ENCODE peak calls at places on chromosomes 16 and 17, in four cellular contexts. J is uterus, L is transverse colon, Q is BJ. P is an unnamed sample.
A peak's percentile ranks its signal among the peaks of the same experiment; 100 is the strongest.

GRCh38 chr16:67181346-67181745 is 2.4 kb downstream of the MATCAP1 start:
- DNase-seq in J (peak; percentile 76), L (peak; percentile 41), Q (no peak), P (peak; percentile 86)

GRCh38 chr16:69095179-69095578 is 10.3 kb upstream of the HAS3 start:
- DNase-seq in J (no peak), L (no peak), Q (no peak), P (no peak)

GRCh38 chr17:52395308-52395707 is 236.8 kb upstream of the CA10 start:
- DNase-seq in J (no peak), L (no peak), Q (no peak), P (no peak)

GRCh38 chr17:28792877-28793666 is 49.3 kb downstream of the TRAF4 start:
- DNase-seq in J (no peak), L (no peak), Q (no peak), P (no peak)

GRCh38 chr17:53749178-53749577 is 73.5 kb upstream of the KIF2B start:
- DNase-seq in J (no peak), L (no peak), Q (no peak), P (no peak)

GRCh38 chr17:38893612-38894011 is 23.8 kb downstream of the LASP1 start:
- DNase-seq in J (no peak), L (peak; percentile 43), Q (no peak), P (no peak)

GRCh38 chr16:83994087-83994486 is 26.0 kb downstream of the NECAB2 start:
- DNase-seq in J (no peak), L (no peak), Q (peak; percentile 41), P (peak; percentile 96)

GRCh38 chr17:28549274-28550132 is 2.9 kb downstream of the UNC119 start:
- DNase-seq in J (no peak), L (no peak), Q (no peak), P (no peak)

GRCh38 chr17:42087736-42088705 is 10.3 kb downstream of the ZNF385C start:
- DNase-seq in J (no peak), L (no peak), Q (no peak), P (no peak)

GRCh38 chr17:18280766-18281165 is 20.3 kb downstream of the MIEF2 start:
- DNase-seq in J (no peak), L (no peak), Q (no peak), P (peak; percentile 30)

GRCh38 chr16:75064403-75065148 is 52.0 kb downstream of the LDHD start:
- DNase-seq in J (no peak), L (peak; percentile 69), Q (no peak), P (no peak)

GRCh38 chr17:32114536-32114935 is 27.8 kb upstream of the RHOT1 start:
- DNase-seq in J (no peak), L (no peak), Q (no peak), P (no peak)

GRCh38 chr16:73036074-73036826 is 11.7 kb downstream of the ZFHX3 start:
- DNase-seq in J (no peak), L (no peak), Q (no peak), P (no peak)

DNA sequence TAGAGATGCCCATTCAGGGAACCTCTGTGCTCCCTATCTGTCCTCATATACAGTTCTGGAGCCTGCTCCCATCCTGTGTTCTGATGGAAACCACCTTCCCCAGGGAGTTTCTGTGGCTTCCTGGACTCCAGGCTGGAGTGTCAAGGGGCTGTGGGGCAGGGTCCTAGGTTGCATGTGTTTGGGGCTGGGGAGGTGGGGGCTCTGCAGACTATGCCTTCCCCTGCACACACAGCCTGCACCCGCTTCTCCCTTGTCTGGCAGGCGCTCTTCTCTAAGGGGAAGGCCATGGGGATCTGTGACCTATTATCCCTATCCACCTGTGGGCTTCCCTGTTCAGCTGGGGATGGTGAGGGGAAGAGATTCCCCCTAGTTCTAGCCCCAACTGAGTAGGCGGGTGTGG is 14.3 kb downstream of the RARA start:
- DNase-seq in J (no peak), L (no peak), Q (no peak), P (no peak)
- H3K4me3 ChIP-seq in J (no peak overlapping the region), L (no peak overlapping the region), Q (no peak overlapping the region), P (no peak overlapping the region)

DNA sequence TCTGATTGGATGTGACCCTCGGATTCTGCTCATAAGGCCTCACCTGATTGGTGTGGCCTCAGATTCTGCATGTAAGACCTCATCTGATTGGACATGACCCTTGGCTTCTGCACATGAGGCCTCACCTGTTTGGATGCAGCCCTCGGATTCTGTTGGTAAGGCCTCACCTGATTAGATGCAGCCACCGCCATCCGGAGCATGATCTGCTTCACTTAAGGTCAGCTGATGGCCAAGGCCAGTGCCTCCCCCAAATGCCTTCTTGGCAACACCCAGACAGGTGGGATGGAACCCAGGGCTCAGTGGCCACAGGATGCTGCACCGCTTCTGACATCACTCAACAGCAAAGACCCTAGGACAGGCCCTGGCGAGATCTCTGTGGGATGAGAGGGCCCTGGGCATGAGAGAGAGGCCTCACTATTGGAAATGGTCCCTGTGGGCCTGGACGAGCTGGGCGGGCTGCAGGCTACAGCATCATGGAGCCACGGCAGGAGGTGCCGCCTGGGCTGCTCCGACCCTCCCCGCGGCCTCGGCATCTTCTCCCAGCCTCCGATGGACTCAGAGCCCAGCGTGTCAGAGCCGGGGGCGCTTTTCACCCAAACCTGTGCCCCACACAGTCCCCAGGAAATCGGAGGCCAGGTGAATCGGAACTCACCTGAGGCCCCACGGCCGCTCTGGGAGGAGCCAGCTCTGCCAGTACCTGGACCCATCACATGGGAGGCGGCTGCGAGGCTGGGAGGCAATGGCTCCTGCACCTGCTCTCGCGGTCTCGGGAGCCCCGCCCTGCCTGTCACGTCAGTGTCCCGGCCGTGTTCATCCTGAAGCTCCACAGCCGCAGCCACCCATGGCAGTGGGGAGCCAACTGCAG is 60.9 kb upstream of the ZNF469 start:
- DNase-seq in J (no peak), L (no peak), Q (no peak), P (no peak)
- TF ChIP-seq CTCF in J (no peak), L (no peak), Q (no peak), P (no peak)

GRCh38 chr17:82788206-82789001 is 36.5 kb downstream of the TBCD start:
- DNase-seq in J (no peak), L (no peak), Q (no peak), P (no peak)
- H3K4me3 ChIP-seq in J (no peak overlapping the region), L (no peak overlapping the region), Q (no peak overlapping the region), P (no peak overlapping the region)

GRCh38 chr16:71808593-71809449 is at the start of gene AP1G1:
- DNase-seq in J (peak; percentile 92), L (peak; percentile 96), Q (peak; percentile 79), P (peak; percentile 99)
- TF ChIP-seq CTCF in J (no peak), L (no peak), Q (no peak), P (no peak)

GRCh38 chr16:50549561-50549915 is 1.3 kb downstream of the NKD1 start:
- DNase-seq in J (no peak), L (no peak), Q (no peak), P (no peak)
- H3K4me3 ChIP-seq in J (peak overlapping the region; percentile 80), L (no peak overlapping the region), Q (no peak overlapping the region), P (no peak overlapping the region)

GRCh38 chr17:8792646-8793045 is 6.5 kb downstream of the MFSD6L start:
- DNase-seq in J (no peak), L (no peak), Q (no peak), P (no peak)

GRCh38 chr17:8789743-8790142 is 9.4 kb downstream of the MFSD6L start:
- DNase-seq in J (no peak), L (no peak), Q (no peak), P (no peak)

GRCh38 chr17:8793649-8794048 is 5.5 kb downstream of the MFSD6L start:
- DNase-seq in J (no peak), L (no peak), Q (no peak), P (no peak)

GRCh38 chr17:8791910-8792270 is 7.3 kb downstream of the MFSD6L start:
- DNase-seq in J (no peak), L (no peak), Q (peak; percentile 16), P (peak; percentile 60)

GRCh38 chr17:8791248-8791909 is 7.8 kb downstream of the MFSD6L start:
- DNase-seq in J (no peak), L (no peak), Q (no peak), P (no peak)
- TF ChIP-seq CTCF in J (no peak), L (no peak), Q (no peak), P (peak; percentile 19)

GRCh38 chr17:55238931-55239297 is 25.8 kb upstream of the HLF start:
- DNase-seq in J (no peak), L (no peak), Q (no peak), P (no peak)

GRCh38 chr17:55237268-55237667 is 27.5 kb upstream of the HLF start:
- DNase-seq in J (no peak), L (no peak), Q (no peak), P (peak; percentile 10)

GRCh38 chr17:55237826-55238196 is 26.9 kb upstream of the HLF start:
- DNase-seq in J (no peak), L (no peak), Q (no peak), P (no peak)

GRCh38 chr17:55241097-55241496 is 23.7 kb upstream of the HLF start:
- DNase-seq in J (no peak), L (no peak), Q (no peak), P (no peak)

DNA sequence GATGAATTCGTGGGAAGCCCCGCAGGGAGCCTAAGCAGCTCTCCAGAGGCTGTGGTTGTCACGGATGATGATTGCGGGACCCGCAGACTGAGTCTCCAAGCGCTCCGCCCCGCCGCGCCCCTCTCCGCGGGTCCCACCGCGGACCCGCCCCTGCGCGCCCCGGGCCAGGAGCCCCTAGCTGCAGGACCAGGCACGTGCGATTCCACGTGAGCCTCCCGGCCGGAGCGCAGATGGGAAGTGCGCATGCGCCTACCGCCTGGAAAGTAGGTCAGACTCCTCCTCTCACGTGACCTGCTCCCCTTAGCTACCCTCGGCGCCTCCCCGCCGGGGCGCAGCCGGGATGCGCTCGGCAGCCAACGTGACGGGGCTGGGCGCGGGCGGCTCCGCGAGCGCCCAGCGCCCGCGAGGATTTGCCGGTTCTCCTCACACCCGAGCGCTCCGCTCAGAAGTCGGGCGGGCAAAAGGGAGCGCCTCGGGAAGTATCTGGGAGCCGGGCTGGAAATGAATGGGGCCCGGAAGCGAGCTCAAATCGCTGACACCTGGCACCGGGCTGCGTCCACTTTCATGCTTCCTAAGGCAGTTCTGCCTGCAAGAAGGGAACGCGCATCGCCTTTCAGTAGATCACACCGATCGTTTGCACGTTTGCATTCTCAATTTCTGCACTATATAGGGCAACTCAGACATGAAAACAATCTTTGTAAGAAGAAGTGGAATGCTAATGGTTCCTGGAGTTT is 26.4 kb upstream of the HLF start:
- DNase-seq in J (peak; percentile 97), L (peak; percentile 93), Q (peak; percentile 49), P (peak; percentile 84)
- H3K4me3 ChIP-seq in J (peak overlapping the region; percentile 59), L (peak overlapping the region; percentile 39), Q (peak overlapping the region; percentile 40), P (peak overlapping the region; percentile 66)

DNA sequence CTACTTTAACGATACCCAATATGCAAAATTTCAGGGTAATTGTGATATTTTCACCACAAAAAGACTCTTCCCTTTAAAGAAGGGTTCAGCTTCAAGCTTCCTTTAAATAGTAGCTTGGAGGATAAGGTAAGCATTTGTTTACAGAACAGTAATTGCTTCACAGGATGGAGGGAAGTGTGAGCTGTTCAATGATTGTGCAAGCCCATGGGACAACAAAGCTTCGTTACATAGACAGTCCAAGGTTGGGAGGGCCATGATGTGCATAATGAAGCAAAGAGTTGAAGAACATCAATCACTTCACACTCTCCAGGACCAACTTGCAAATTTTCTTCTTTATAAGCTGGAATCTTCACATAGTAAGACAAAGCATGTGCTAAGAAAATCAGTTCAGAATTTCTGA is 145.0 kb upstream of the ASIC2 start:
- DNase-seq in J (no peak), L (no peak), Q (no peak), P (peak; percentile 33)
- TF ChIP-seq CTCF in J (no peak), L (no peak), Q (no peak), P (no peak)